ENCODE peak calls at places on chromosomes 16 and 17, in seven cellular contexts. O is heart left ventricle, E is GM12878, Z is uterus, I is neural progenitor cell, N is astrocyte of the spinal cord, S is endothelial cell. T is an unnamed sample.

GRCh38 chr17:81885454-81885853 is 5.9 kb downstream of the ALYREF start:
- DNase-seq in E (no peak), Z (no peak), O (no peak), I (no peak), S (no peak), N (no peak), T (no peak)

GRCh38 chr17:8995711-8996110 is 25.6 kb upstream of the NTN1 start:
- DNase-seq in S (no peak), I (peak), Z (no peak), O (no peak), E (no peak), N (no peak), T (no peak)

GRCh38 chr16:20902426-20902825 is 1.9 kb downstream of the LYRM1 start:
- DNase-seq in I (no peak), S (no peak), O (no peak), E (no peak), N (no peak), Z (no peak), T (no peak)

GRCh38 chr17:2050871-2051387 is 4.0 kb upstream of the HIC1 start:
- DNase-seq in E (no peak), N (peak), O (peak), I (peak), Z (peak), S (peak), T (peak)

GRCh38 chr17:56681561-56682266 is 88.2 kb downstream of the NOG start:
- DNase-seq in O (no peak), Z (no peak), I (no peak), E (no peak), S (no peak), N (peak), T (no peak)

GRCh38 chr17:76268015-76268749 is 3.0 kb downstream of the UBALD2 start:
- DNase-seq in O (peak), N (peak), Z (peak), S (peak), I (no peak), E (peak), T (peak)

GRCh38 chr16:81181013-81181720 is 57.3 kb upstream of the BCO1 start:
- DNase-seq in E (no peak), O (peak), N (peak), S (peak), Z (peak), I (peak), T (peak)

GRCh38 chr17:40350410-40351184 is 13.9 kb downstream of the GJD3 start:
- DNase-seq in O (no peak), Z (no peak), N (no peak), I (peak), S (no peak), E (no peak), T (peak)

GRCh38 chr16:27326738-27327585 is 13.2 kb downstream of the IL4R start:
- DNase-seq in Z (peak), E (no peak), N (peak), O (peak), S (peak), I (peak), T (peak)

GRCh38 chr16:68436581-68436980 is 11.7 kb downstream of the SMPD3 start:
- DNase-seq in Z (no peak), E (no peak), I (peak), N (no peak), O (no peak), S (no peak), T (no peak)

GRCh38 chr17:29778936-29779811 is 150.9 kb downstream of the SSH2 start:
- DNase-seq in N (peak), S (peak), I (peak), E (no peak), Z (peak), O (peak), T (peak)

GRCh38 chr17:15406081-15406480 is 61.3 kb downstream of the CDRT4 start:
- DNase-seq in E (no peak), Z (no peak), S (no peak), O (no peak), N (no peak), I (no peak), T (no peak)

GRCh38 chr17:40323731-40324650 is 15.0 kb downstream of the RARA start:
- DNase-seq in S (no peak), O (peak), Z (peak), N (no peak), I (no peak), E (no peak), T (peak)

GRCh38 chr16:28504707-28505404 is 1.8 kb downstream of the IL27 start:
- DNase-seq in I (no peak), N (no peak), Z (no peak), O (no peak), E (no peak), S (no peak), T (no peak)

GRCh38 chr16:4089811-4090293 is 26.4 kb downstream of the ADCY9 start:
- DNase-seq in O (no peak), I (peak), E (no peak), S (no peak), Z (no peak), N (no peak), T (no peak)

GRCh38 chr17:44105483-44105882 is 18.0 kb downstream of the HDAC5 start:
- DNase-seq in S (no peak), Z (no peak), O (no peak), N (no peak), E (no peak), I (no peak), T (peak)

GRCh38 chr17:11814655-11815262 is 182.5 kb downstream of the ZNF18 start:
- DNase-seq in O (no peak), E (no peak), I (no peak), S (no peak), N (peak), Z (no peak), T (no peak)

GRCh38 chr17:72984145-72984924 is 108.2 kb downstream of the SLC39A11 start:
- DNase-seq in N (peak), I (no peak), Z (no peak), S (no peak), O (no peak), E (no peak), T (no peak)

GRCh38 chr16:35711958-35712357 is 2252.5 kb downstream of the TP53TG3F start:
- DNase-seq in I (no peak), N (no peak), Z (no peak), E (no peak), O (no peak), S (no peak), T (no peak)

GRCh38 chr16:22355487-22355908 is 18.9 kb downstream of the CDR2 start:
- DNase-seq in S (no peak), N (no peak), I (no peak), E (peak), Z (no peak), O (no peak), T (no peak)

GRCh38 chr17:57760001-57760400 is 14.9 kb upstream of the CCDC182 start:
- DNase-seq in N (no peak), O (no peak), S (no peak), E (no peak), I (no peak), Z (no peak), T (no peak)

GRCh38 chr17:42964161-42964932 is at the start of gene AARSD1:
- DNase-seq in Z (peak), S (peak), N (peak), I (peak), O (peak), E (peak), T (peak)

GRCh38 chr17:59165933-59166342 is 10.4 kb downstream of the PRR11 start:
- DNase-seq in N (peak), O (no peak), S (peak), I (peak), Z (no peak), E (peak), T (no peak)

GRCh38 chr17:48596000-48596734 is 2.6 kb upstream of the HOXB5 start:
- DNase-seq in Z (no peak), E (no peak), I (no peak), S (no peak), O (no peak), N (peak), T (no peak)

GRCh38 chr17:44219636-44220210 is at the start of gene UBTF:
- DNase-seq in I (peak), S (peak), O (peak), N (peak), E (no peak), Z (peak), T (peak)

GRCh38 chr17:57444632-57445031 is 188.3 kb downstream of the MSI2 start:
- DNase-seq in N (no peak), S (no peak), Z (no peak), O (no peak), I (peak), E (no peak), T (no peak)

GRCh38 chr17:65698381-65699061 is 137.1 kb upstream of the AXIN2 start:
- DNase-seq in I (peak), S (peak), Z (no peak), E (no peak), O (no peak), N (peak), T (no peak)

GRCh38 chr17:9251273-9251672 is 230.0 kb downstream of the NTN1 start:
- DNase-seq in S (no peak), I (no peak), O (no peak), N (no peak), E (no peak), Z (no peak), T (no peak)

GRCh38 chr16:12067714-12068401 is 91.3 kb downstream of the SNX29 start:
- DNase-seq in Z (peak), N (peak), S (peak), I (peak), E (no peak), O (no peak), T (no peak)

GRCh38 chr16:79067600-79067999 is 532.9 kb downstream of the MAF start:
- DNase-seq in I (no peak), N (no peak), E (no peak), Z (no peak), S (no peak), O (no peak), T (no peak)

GRCh38 chr17:4900231-4901107 is 1.1 kb downstream of the C17orf107 start:
- DNase-seq in I (peak), O (no peak), E (no peak), S (peak), N (no peak), Z (no peak), T (no peak)

GRCh38 chr16:2529961-2530628 is 1.1 kb downstream of the CEMP1 start:
- DNase-seq in O (no peak), S (no peak), N (no peak), Z (no peak), E (no peak), I (no peak), T (no peak)

GRCh38 chr17:44121206-44121605 is 2.2 kb downstream of the HDAC5 start:
- DNase-seq in S (no peak), I (peak), E (no peak), O (no peak), N (no peak), Z (no peak), T (no peak)

GRCh38 chr16:56353054-56353921 is 72.1 kb downstream of the AMFR start:
- DNase-seq in O (no peak), Z (peak), I (no peak), E (no peak), S (no peak), N (no peak), T (peak)

GRCh38 chr16:84047626-84048025 is 5.0 kb upstream of the SLC38A8 start:
- DNase-seq in S (no peak), O (peak), E (no peak), N (no peak), I (no peak), Z (no peak), T (no peak)

GRCh38 chr16:84047206-84047605 is 4.6 kb upstream of the SLC38A8 start:
- DNase-seq in S (no peak), N (no peak), O (peak), Z (no peak), E (no peak), I (no peak), T (no peak)

GRCh38 chr16:84048871-84049270 is 6.3 kb upstream of the SLC38A8 start:
- DNase-seq in O (peak), Z (no peak), S (no peak), N (no peak), I (no peak), E (no peak), T (peak)

GRCh38 chr16:84049403-84050060 is 6.9 kb upstream of the SLC38A8 start:
- DNase-seq in I (no peak), O (peak), S (no peak), Z (no peak), N (no peak), E (no peak), T (no peak)

DNA sequence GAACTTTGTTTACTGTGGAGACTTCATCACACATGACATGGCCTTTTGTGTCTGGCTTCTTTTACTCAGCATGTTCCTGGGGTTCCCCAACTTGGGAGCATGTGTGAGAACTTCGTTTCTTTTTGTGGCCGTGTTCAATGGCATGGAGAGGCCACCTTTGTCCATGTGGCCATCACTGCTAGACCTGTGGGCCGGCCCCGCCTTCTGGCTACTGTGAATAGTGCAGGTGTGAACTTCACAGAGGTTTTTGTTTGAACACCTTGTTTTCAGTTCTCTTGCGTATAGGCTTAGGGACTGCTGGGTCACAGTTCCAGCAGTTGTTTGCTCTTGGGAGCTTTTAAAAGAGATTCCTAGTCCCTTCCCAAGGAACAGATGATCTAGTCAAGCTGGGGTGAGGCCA is 5.7 kb upstream of the SLC38A8 start:
- DNase-seq in I (peak), O (no peak), N (no peak), Z (no peak), S (no peak), E (no peak), T (no peak)
- TF ChIP-seq CTCF in I (peak), O (no peak), N (peak), Z (no peak), S (no peak), E (no peak), T (no peak)

GRCh38 chr17:17351901-17352781 is 49.0 kb downstream of the NT5M start:
- DNase-seq in Z (no peak), O (peak), N (peak), E (no peak), S (no peak), I (no peak), T (peak)
- TF ChIP-seq CTCF in Z (no peak), O (no peak), N (no peak), E (no peak), S (no peak), I (no peak), T (no peak)

GRCh38 chr17:68327823-68328557 is 36.7 kb downstream of the ARSG start:
- DNase-seq in I (no peak), E (no peak), S (no peak), Z (no peak), O (no peak), N (no peak), T (no peak)
- TF ChIP-seq CTCF in I (peak), E (no peak), S (no peak), Z (no peak), O (no peak), N (no peak), T (no peak)

DNA sequence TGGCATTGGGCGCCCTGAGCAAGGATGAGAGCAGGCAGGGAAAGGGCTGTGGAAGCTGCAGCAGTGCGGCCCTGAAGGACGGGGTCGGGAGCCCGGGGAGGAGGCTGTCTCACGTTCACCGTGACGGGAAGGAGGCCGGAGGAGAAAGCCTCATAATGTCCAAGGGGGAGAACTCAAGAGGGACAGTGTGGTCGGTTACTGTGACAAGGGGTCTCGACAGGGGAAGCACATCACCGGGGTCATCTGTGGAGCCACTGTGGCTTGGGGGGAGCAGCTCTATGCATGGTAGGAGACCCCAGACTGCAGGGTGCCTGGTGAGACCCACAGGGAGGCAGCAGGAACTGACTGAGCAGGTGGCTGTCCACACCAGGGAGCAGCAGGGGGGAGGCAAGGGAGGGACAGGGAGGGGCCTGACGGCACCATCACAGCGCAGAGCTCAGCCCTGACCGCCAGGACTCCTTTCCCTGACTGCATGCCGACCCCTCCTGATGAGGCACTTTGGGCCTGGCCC is 154.6 kb upstream of the CHMP6 start:
- DNase-seq in N (no peak), I (no peak), S (no peak), E (no peak), Z (no peak), O (no peak), T (no peak)
- TF ChIP-seq CTCF in N (no peak), I (no peak), S (no peak), E (no peak), Z (no peak), O (no peak), T (no peak)

GRCh38 chr17:7888184-7888920 is at the start of gene CHD3:
- DNase-seq in I (peak), S (no peak), O (no peak), N (peak), E (no peak), Z (no peak), T (no peak)

GRCh38 chr17:7886227-7887037 is 2.2 kb upstream of the CHD3 start:
- DNase-seq in N (peak), I (peak), E (no peak), S (peak), O (no peak), Z (peak), T (no peak)

GRCh38 chr17:7887038-7887481 is 1.5 kb upstream of the CHD3 start:
- DNase-seq in O (no peak), I (peak), Z (no peak), S (no peak), E (no peak), N (no peak), T (no peak)

GRCh38 chr17:7887482-7888183 is 956 bp upstream of the CHD3 start:
- DNase-seq in I (peak), E (peak), O (peak), N (peak), Z (peak), S (peak), T (peak)

DNA sequence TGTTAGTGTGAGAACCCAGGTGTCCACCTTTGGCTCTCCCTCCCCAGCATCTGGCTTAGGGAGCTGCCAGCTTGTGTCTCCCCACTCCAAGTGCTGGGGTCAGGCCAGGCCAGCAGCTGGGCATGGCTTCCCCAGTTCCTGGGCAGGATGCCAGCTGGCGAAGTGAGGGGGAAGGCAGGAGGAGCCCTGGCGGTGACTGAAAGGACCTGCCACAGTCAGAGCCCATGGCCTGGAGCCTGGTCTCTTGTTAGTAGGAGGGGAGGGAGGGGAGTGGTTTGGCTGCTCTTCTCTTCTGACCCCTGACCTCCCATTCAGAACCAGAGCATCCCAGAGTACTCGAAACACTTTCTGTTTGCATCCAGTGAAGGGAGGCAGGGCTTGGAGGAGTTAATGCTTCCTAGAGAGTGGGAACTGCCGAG is 586 bp downstream of the CHD3 start:
- DNase-seq in I (peak), O (peak), N (peak), S (peak), E (no peak), Z (peak), T (peak)
- TF ChIP-seq CTCF in I (peak), O (peak), N (peak), S (no peak), E (no peak), Z (peak), T (peak)

GRCh38 chr17:83073389-83074063 is 5.9 kb upstream of the METRNL start:
- DNase-seq in I (no peak), S (no peak), O (peak), N (no peak), Z (no peak), E (no peak), T (no peak)
- TF ChIP-seq CTCF in I (no peak), S (no peak), O (no peak), N (no peak), Z (no peak), E (no peak), T (no peak)

GRCh38 chr17:66903781-66904180 is 60.7 kb upstream of the CACNG4 start:
- DNase-seq in E (no peak), N (no peak), I (no peak), O (no peak), S (no peak), Z (no peak), T (no peak)

GRCh38 chr17:66897141-66897540 is 62.2 kb downstream of the CACNG5 start:
- DNase-seq in Z (no peak), I (no peak), O (no peak), N (no peak), E (no peak), S (no peak), T (no peak)

GRCh38 chr17:66898536-66898935 is 63.6 kb downstream of the CACNG5 start:
- DNase-seq in N (no peak), E (no peak), O (no peak), I (no peak), S (no peak), Z (no peak), T (no peak)

GRCh38 chr17:66904760-66905637 is 59.5 kb upstream of the CACNG4 start:
- DNase-seq in E (no peak), Z (peak), N (peak), S (no peak), O (peak), I (no peak), T (no peak)

GRCh38 chr17:66900126-66901010 is 64.1 kb upstream of the CACNG4 start:
- DNase-seq in Z (no peak), S (no peak), O (no peak), N (peak), E (no peak), I (no peak), T (no peak)
- TF ChIP-seq CTCF in Z (no peak), S (peak), O (no peak), N (peak), E (peak), I (peak), T (no peak)